ENCODE peak calls at places on chromosomes 2 and 18, in five cellular contexts. One of them, this sample, is unnamed.
A peak's percentile ranks its signal among the peaks of the same experiment; 100 is the strongest.

GRCh38 chr18:46946656-46947282 is 29.4 kb downstream of the KATNAL2 start:
- DNase-seq in H1: peak; percentile 59
- DNase-seq in IMR-90: peak; percentile 80
- DNase-seq in mesenchymal stem cell: peak; percentile 91
- DNase-seq in trophoblast cell: no peak
- DNase-seq in this sample: peak; percentile 90

GRCh38 chr2:162678551-162678950 is 160.0 kb downstream of the KCNH7 start:
- DNase-seq in H1: no peak
- DNase-seq in IMR-90: no peak
- DNase-seq in mesenchymal stem cell: no peak
- DNase-seq in trophoblast cell: no peak
- DNase-seq in this sample: no peak

GRCh38 chr2:176131617-176132396 is 2.3 kb downstream of the HOXD8 start:
- DNase-seq in H1: no peak
- DNase-seq in IMR-90: no peak
- DNase-seq in mesenchymal stem cell: no peak
- DNase-seq in trophoblast cell: no peak
- DNase-seq in this sample: no peak

GRCh38 chr2:148020036-148020357 is 540 bp downstream of the ORC4 start:
- DNase-seq in H1: no peak
- DNase-seq in IMR-90: peak; percentile 39
- DNase-seq in mesenchymal stem cell: no peak
- DNase-seq in trophoblast cell: no peak
- DNase-seq in this sample: no peak

GRCh38 chr2:119227346-119227745 is 3.7 kb downstream of the STEAP3 start:
- DNase-seq in H1: no peak
- DNase-seq in IMR-90: no peak
- DNase-seq in mesenchymal stem cell: no peak
- DNase-seq in trophoblast cell: no peak
- DNase-seq in this sample: no peak

GRCh38 chr2:128321784-128322650 is 3.3 kb upstream of the HS6ST1 start:
- DNase-seq in H1: peak; percentile 33
- DNase-seq in IMR-90: peak; percentile 75
- DNase-seq in mesenchymal stem cell: peak; percentile 81
- DNase-seq in trophoblast cell: peak; percentile 60
- DNase-seq in this sample: peak; percentile 88

GRCh38 chr2:86470890-86471289 is 29.7 kb downstream of the KDM3A start:
- DNase-seq in H1: no peak
- DNase-seq in IMR-90: no peak
- DNase-seq in mesenchymal stem cell: no peak
- DNase-seq in trophoblast cell: no peak
- DNase-seq in this sample: no peak

GRCh38 chr2:69585855-69586560 is 57.5 kb downstream of the AAK1 start:
- DNase-seq in H1: no peak
- DNase-seq in IMR-90: no peak
- DNase-seq in mesenchymal stem cell: no peak
- DNase-seq in trophoblast cell: no peak
- DNase-seq in this sample: no peak

GRCh38 chr2:74020717-74021406 is 36.2 kb downstream of the TET3 start:
- DNase-seq in H1: no peak
- DNase-seq in IMR-90: no peak
- DNase-seq in mesenchymal stem cell: no peak
- DNase-seq in trophoblast cell: no peak
- DNase-seq in this sample: no peak

GRCh38 chr18:43193336-43193735 is 77.9 kb upstream of the RIT2 start:
- DNase-seq in H1: no peak
- DNase-seq in IMR-90: no peak
- DNase-seq in mesenchymal stem cell: no peak
- DNase-seq in trophoblast cell: no peak
- DNase-seq in this sample: no peak

GRCh38 chr18:6798896-6799295 is 69.4 kb downstream of the ARHGAP28 start:
- DNase-seq in H1: no peak
- DNase-seq in IMR-90: no peak
- DNase-seq in mesenchymal stem cell: no peak
- DNase-seq in trophoblast cell: no peak
- DNase-seq in this sample: no peak

GRCh38 chr18:5746844-5747243 is 148.5 kb downstream of the TMEM200C start:
- DNase-seq in H1: no peak
- DNase-seq in IMR-90: no peak
- DNase-seq in mesenchymal stem cell: no peak
- DNase-seq in trophoblast cell: no peak
- DNase-seq in this sample: no peak

GRCh38 chr2:225157052-225157451 is 114.8 kb upstream of the DOCK10 start:
- DNase-seq in H1: no peak
- DNase-seq in IMR-90: no peak
- DNase-seq in mesenchymal stem cell: no peak
- DNase-seq in trophoblast cell: no peak
- DNase-seq in this sample: no peak

GRCh38 chr18:56696966-56697365 is 45.8 kb downstream of the WDR7 start:
- DNase-seq in H1: no peak
- DNase-seq in IMR-90: peak; percentile 67
- DNase-seq in mesenchymal stem cell: no peak
- DNase-seq in trophoblast cell: no peak
- DNase-seq in this sample: no peak

GRCh38 chr2:121210691-121211090 is 74.3 kb downstream of the TFCP2L1 start:
- DNase-seq in H1: no peak
- DNase-seq in IMR-90: no peak
- DNase-seq in mesenchymal stem cell: no peak
- DNase-seq in trophoblast cell: peak; percentile 49
- DNase-seq in this sample: no peak

GRCh38 chr18:13296868-13297574 is 78.5 kb downstream of the LDLRAD4 start:
- DNase-seq in H1: no peak
- DNase-seq in IMR-90: no peak
- DNase-seq in mesenchymal stem cell: no peak
- DNase-seq in trophoblast cell: no peak
- DNase-seq in this sample: no peak

GRCh38 chr18:3869848-3870247 is 419.9 kb downstream of the TGIF1 start:
- DNase-seq in H1: no peak
- DNase-seq in IMR-90: peak; percentile 76
- DNase-seq in mesenchymal stem cell: peak; percentile 65
- DNase-seq in trophoblast cell: peak; percentile 6
- DNase-seq in this sample: peak; percentile 37

GRCh38 chr18:40962784-40963183 is 992.2 kb upstream of the PIK3C3 start:
- DNase-seq in H1: no peak
- DNase-seq in IMR-90: peak; percentile 7
- DNase-seq in mesenchymal stem cell: peak; percentile 19
- DNase-seq in trophoblast cell: no peak
- DNase-seq in this sample: no peak

GRCh38 chr2:220366765-220367164 is 739.3 kb downstream of the SLC4A3 start:
- DNase-seq in H1: no peak
- DNase-seq in IMR-90: no peak
- DNase-seq in mesenchymal stem cell: no peak
- DNase-seq in trophoblast cell: no peak
- DNase-seq in this sample: no peak

GRCh38 chr2:84481702-84482101 is 22.6 kb upstream of the SUCLG1 start:
- DNase-seq in H1: no peak
- DNase-seq in IMR-90: peak; percentile 77
- DNase-seq in mesenchymal stem cell: peak; percentile 28
- DNase-seq in trophoblast cell: no peak
- DNase-seq in this sample: no peak

GRCh38 chr18:12074734-12075133 is 18.9 kb upstream of the ANKRD62 start:
- DNase-seq in H1: no peak
- DNase-seq in IMR-90: no peak
- DNase-seq in mesenchymal stem cell: no peak
- DNase-seq in trophoblast cell: no peak
- DNase-seq in this sample: no peak

GRCh38 chr2:66496680-66497420 is 61.9 kb downstream of the MEIS1 start:
- DNase-seq in H1: no peak
- DNase-seq in IMR-90: no peak
- DNase-seq in mesenchymal stem cell: no peak
- DNase-seq in trophoblast cell: peak; percentile 2
- DNase-seq in this sample: no peak

GRCh38 chr18:62434798-62435197 is 88.0 kb upstream of the ZCCHC2 start:
- DNase-seq in H1: no peak
- DNase-seq in IMR-90: no peak
- DNase-seq in mesenchymal stem cell: no peak
- DNase-seq in trophoblast cell: no peak
- DNase-seq in this sample: no peak

GRCh38 chr2:200253631-200254030 is 52.9 kb upstream of the SPATS2L start:
- DNase-seq in H1: no peak
- DNase-seq in IMR-90: peak; percentile 78
- DNase-seq in mesenchymal stem cell: peak; percentile 74
- DNase-seq in trophoblast cell: no peak
- DNase-seq in this sample: no peak

GRCh38 chr2:200705305-200705985 is 106.3 kb upstream of the BZW1 start:
- DNase-seq in H1: peak; percentile 31
- DNase-seq in IMR-90: peak; percentile 22
- DNase-seq in mesenchymal stem cell: peak; percentile 45
- DNase-seq in trophoblast cell: no peak
- DNase-seq in this sample: peak; percentile 17

GRCh38 chr2:234162876-234163275 is 112.4 kb downstream of the SPP2 start:
- DNase-seq in H1: no peak
- DNase-seq in IMR-90: no peak
- DNase-seq in mesenchymal stem cell: no peak
- DNase-seq in trophoblast cell: peak; percentile 85
- DNase-seq in this sample: no peak

GRCh38 chr2:203859030-203859854 is 8.3 kb upstream of the CTLA4 start:
- DNase-seq in H1: no peak
- DNase-seq in IMR-90: no peak
- DNase-seq in mesenchymal stem cell: no peak
- DNase-seq in trophoblast cell: no peak
- DNase-seq in this sample: no peak

GRCh38 chr2:239292956-239293355 is 107.9 kb downstream of the HDAC4 start:
- DNase-seq in H1: no peak
- DNase-seq in IMR-90: no peak
- DNase-seq in mesenchymal stem cell: peak; percentile 26
- DNase-seq in trophoblast cell: no peak
- DNase-seq in this sample: no peak

GRCh38 chr2:105409717-105410116 is 10.9 kb upstream of the FHL2 start:
- DNase-seq in H1: no peak
- DNase-seq in IMR-90: peak; percentile 91
- DNase-seq in mesenchymal stem cell: no peak
- DNase-seq in trophoblast cell: no peak
- DNase-seq in this sample: no peak

GRCh38 chr2:160368988-160369935 is 124.3 kb downstream of the RBMS1 start:
- DNase-seq in H1: no peak
- DNase-seq in IMR-90: peak; percentile 46
- DNase-seq in mesenchymal stem cell: no peak
- DNase-seq in trophoblast cell: no peak
- DNase-seq in this sample: no peak

GRCh38 chr2:157261199-157261782 is 3.8 kb downstream of the GALNT5 start:
- DNase-seq in H1: no peak
- DNase-seq in IMR-90: peak; percentile 75
- DNase-seq in mesenchymal stem cell: peak; percentile 79
- DNase-seq in trophoblast cell: peak; percentile 11
- DNase-seq in this sample: no peak

GRCh38 chr2:150878347-150878746 is 383.3 kb downstream of the RBM43 start:
- DNase-seq in H1: no peak
- DNase-seq in IMR-90: peak; percentile 52
- DNase-seq in mesenchymal stem cell: peak; percentile 51
- DNase-seq in trophoblast cell: peak; percentile 8
- DNase-seq in this sample: no peak

GRCh38 chr2:152228215-152228614 is 52.7 kb upstream of the STAM2 start:
- DNase-seq in H1: no peak
- DNase-seq in IMR-90: peak; percentile 9
- DNase-seq in mesenchymal stem cell: peak; percentile 25
- DNase-seq in trophoblast cell: no peak
- DNase-seq in this sample: no peak

DNA sequence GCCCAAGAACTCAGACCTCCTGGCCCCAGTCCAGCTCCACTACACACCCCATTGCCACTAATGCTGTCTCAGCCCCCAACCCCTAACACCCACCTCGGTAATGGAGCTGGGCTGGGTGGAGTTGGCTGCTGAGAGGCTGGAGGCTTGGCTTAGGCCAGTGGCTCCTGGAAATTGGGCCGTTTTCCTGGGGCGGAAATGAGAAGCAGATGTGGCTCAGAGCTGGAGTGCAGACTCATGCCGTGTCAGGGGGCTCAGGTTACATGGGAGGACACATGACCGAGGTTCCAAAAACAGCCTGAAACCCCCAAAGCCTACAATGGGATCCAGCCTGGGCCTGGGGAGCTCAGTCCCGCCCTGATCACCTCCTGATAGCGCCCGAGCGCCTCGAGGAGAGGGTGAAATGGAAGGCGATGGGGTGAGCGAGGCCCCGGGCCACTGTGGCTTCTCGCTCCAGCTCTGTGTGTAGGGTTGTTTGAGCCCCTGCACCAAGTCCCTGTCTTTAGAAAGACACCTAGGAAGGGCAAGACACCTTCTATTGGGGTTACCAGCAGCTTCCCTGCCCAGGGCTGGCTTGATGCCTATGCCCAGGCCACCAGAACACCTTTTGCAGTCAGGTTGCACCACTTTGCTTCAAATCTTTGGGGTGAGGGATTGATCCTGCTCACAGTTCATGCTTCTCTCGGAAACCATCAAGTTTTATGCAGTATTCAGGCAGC is 175.7 kb upstream of the HAAO start:
- DNase-seq in H1: no peak
- DNase-seq in IMR-90: peak; percentile 93
- DNase-seq in mesenchymal stem cell: no peak
- DNase-seq in trophoblast cell: no peak
- DNase-seq in this sample: no peak
- H3K14ac ChIP-seq in H1: no peak overlapping the region
- H3K14ac ChIP-seq in IMR-90: peak overlapping the region; percentile 82
- H3K14ac ChIP-seq in mesenchymal stem cell: peak overlapping the region; percentile 4
- H3K14ac ChIP-seq in trophoblast cell: no peak overlapping the region
- H3K14ac ChIP-seq in this sample: no peak overlapping the region

DNA sequence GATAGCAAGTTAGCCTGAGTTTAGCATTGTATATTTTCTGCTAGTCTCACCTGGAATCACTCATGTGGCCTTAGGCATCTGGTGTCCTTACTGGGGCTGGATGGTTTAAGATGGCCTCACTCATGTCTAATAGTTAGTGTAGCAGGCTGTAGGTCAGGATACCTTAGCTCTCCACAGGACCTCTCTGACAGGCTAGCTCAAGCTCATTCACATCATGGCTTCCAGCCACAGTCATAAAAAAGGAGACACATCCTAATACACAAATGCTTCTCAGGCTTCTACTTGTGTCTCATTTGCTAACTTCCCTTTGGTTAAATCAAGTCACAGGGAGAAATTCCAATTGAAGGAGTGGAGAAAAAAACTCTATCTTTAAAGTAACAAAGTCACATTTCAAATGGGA is 47.7 kb downstream of the MYO1B start:
- DNase-seq in H1: no peak
- DNase-seq in IMR-90: no peak
- DNase-seq in mesenchymal stem cell: no peak
- DNase-seq in trophoblast cell: no peak
- DNase-seq in this sample: no peak
- H2AK5ac ChIP-seq in H1: no peak overlapping the region
- H2AK5ac ChIP-seq in IMR-90: no peak overlapping the region
- H2AK5ac ChIP-seq in mesenchymal stem cell: no peak overlapping the region
- H2AK5ac ChIP-seq in trophoblast cell: no peak overlapping the region
- H2AK5ac ChIP-seq in this sample: no peak overlapping the region

GRCh38 chr2:5694016-5694690 is 2.0 kb downstream of the SOX11 start:
- DNase-seq in H1: no peak
- DNase-seq in IMR-90: peak; percentile 25
- DNase-seq in mesenchymal stem cell: peak; percentile 32
- DNase-seq in trophoblast cell: no peak
- DNase-seq in this sample: no peak
- H3K4me3 ChIP-seq in H1: peak overlapping the region; percentile 100
- H3K4me3 ChIP-seq in IMR-90: peak overlapping the region; percentile 74
- H3K4me3 ChIP-seq in mesenchymal stem cell: peak overlapping the region; percentile 71
- H3K4me3 ChIP-seq in trophoblast cell: peak overlapping the region; percentile 78
- H3K4me3 ChIP-seq in this sample: peak overlapping the region; percentile 71

DNA sequence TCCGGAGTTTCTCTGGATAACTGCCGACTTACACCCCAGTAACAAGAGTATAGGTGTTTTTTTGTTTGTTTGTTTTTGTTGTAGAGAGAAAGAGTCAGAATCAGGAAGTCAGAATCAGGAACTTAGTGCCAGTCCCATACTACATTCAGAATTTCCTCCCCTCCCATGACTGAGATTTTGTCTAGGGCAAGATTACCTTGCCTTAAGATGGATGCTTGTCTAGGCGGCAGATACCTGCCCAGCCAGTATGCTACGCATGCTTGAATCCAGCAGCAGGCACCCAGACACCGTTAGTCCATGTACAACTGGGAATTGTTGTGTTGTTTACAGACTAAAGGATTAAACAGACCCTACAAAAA is 6.1 kb downstream of the XRCC5 start:
- DNase-seq in H1: no peak
- DNase-seq in IMR-90: no peak
- DNase-seq in mesenchymal stem cell: no peak
- DNase-seq in trophoblast cell: peak; percentile 7
- DNase-seq in this sample: no peak
- H3K14ac ChIP-seq in H1: no peak overlapping the region
- H3K14ac ChIP-seq in IMR-90: peak overlapping the region; percentile 100
- H3K14ac ChIP-seq in mesenchymal stem cell: no peak overlapping the region
- H3K14ac ChIP-seq in trophoblast cell: peak overlapping the region; percentile 86
- H3K14ac ChIP-seq in this sample: no peak overlapping the region